ENCODE peak calls at places on chromosomes 7 and 10, in four cellular contexts. M is K562, Z is HepG2, D is GM12878. K is an unnamed sample.

GRCh38 chr10:101901340-101901739 is 57.7 kb upstream of the KCNIP2 start:
- DNase-seq in M (no peak), Z (no peak), D (peak), K (peak)

GRCh38 chr7:70698219-70698832 is 433.6 kb upstream of the GALNT17 start:
- DNase-seq in M (peak), Z (peak), D (no peak), K (no peak)

GRCh38 chr7:140983802-140984201 is 30.9 kb downstream of the MRPS33 start:
- DNase-seq in M (peak), Z (no peak), D (no peak), K (no peak)

GRCh38 chr7:156156734-156157408 is 344.6 kb upstream of the SHH start:
- DNase-seq in M (peak), Z (peak), D (no peak), K (peak)

GRCh38 chr7:6212008-6212407 is 60.4 kb downstream of the CYTH3 start:
- DNase-seq in M (no peak), Z (no peak), D (no peak), K (no peak)

GRCh38 chr7:1777122-1777521 is 107.0 kb downstream of the ELFN1 start:
- DNase-seq in M (no peak), Z (no peak), D (no peak), K (no peak)

GRCh38 chr10:30184397-30185033 is 125.1 kb upstream of the JCAD start:
- DNase-seq in M (no peak), Z (no peak), D (no peak), K (no peak)

GRCh38 chr10:126661841-126662520 is 8.5 kb downstream of the C10orf90 start:
- DNase-seq in M (no peak), Z (no peak), D (no peak), K (no peak)

GRCh38 chr10:61765176-61766087 is 102.7 kb downstream of the CABCOCO1 start:
- DNase-seq in M (peak), Z (no peak), D (no peak), K (no peak)

GRCh38 chr10:84159076-84159475 is 14.5 kb upstream of the GPR15LG start:
- DNase-seq in M (no peak), Z (no peak), D (no peak), K (no peak)

GRCh38 chr7:139734395-139734794 is 43.4 kb downstream of the HIPK2 start:
- DNase-seq in M (no peak), Z (no peak), D (no peak), K (no peak)

GRCh38 chr10:100122780-100123179 is 41.1 kb upstream of the CPN1 start:
- DNase-seq in M (no peak), Z (no peak), D (no peak), K (no peak)

GRCh38 chr10:124614003-124614659 is 130.0 kb downstream of the FAM53B start:
- DNase-seq in M (no peak), Z (no peak), D (peak), K (no peak)

GRCh38 chr10:31962826-31963597 is 34.4 kb upstream of the ARHGAP12 start:
- DNase-seq in M (no peak), Z (no peak), D (no peak), K (no peak)

GRCh38 chr7:65441010-65441409 is 67.4 kb downstream of the ZNF92 start:
- DNase-seq in M (no peak), Z (no peak), D (no peak), K (no peak)

GRCh38 chr7:93894426-93894825 is 3.9 kb upstream of the TFPI2 start:
- DNase-seq in M (no peak), Z (no peak), D (no peak), K (no peak)

GRCh38 chr7:70700935-70701425 is 431.0 kb upstream of the GALNT17 start:
- DNase-seq in M (no peak), Z (no peak), D (no peak), K (no peak)

GRCh38 chr7:134298902-134299683 is 17.6 kb downstream of the SLC35B4 start:
- DNase-seq in M (no peak), Z (no peak), D (no peak), K (no peak)

GRCh38 chr10:7756360-7756992 is 31.3 kb downstream of the KIN start:
- DNase-seq in M (no peak), Z (peak), D (no peak), K (peak)

GRCh38 chr7:17289074-17289665 is 9.3 kb upstream of the AHR start:
- DNase-seq in M (no peak), Z (no peak), D (no peak), K (no peak)

GRCh38 chr7:47336178-47337020 is 245.5 kb downstream of the TNS3 start:
- DNase-seq in M (no peak), Z (no peak), D (no peak), K (no peak)

GRCh38 chr7:45638916-45639315 is 64.7 kb downstream of the ADCY1 start:
- DNase-seq in M (no peak), Z (peak), D (no peak), K (no peak)

GRCh38 chr10:95360122-95360715 is 69.4 kb upstream of the PDLIM1 start:
- DNase-seq in M (peak), Z (no peak), D (no peak), K (no peak)

DNA sequence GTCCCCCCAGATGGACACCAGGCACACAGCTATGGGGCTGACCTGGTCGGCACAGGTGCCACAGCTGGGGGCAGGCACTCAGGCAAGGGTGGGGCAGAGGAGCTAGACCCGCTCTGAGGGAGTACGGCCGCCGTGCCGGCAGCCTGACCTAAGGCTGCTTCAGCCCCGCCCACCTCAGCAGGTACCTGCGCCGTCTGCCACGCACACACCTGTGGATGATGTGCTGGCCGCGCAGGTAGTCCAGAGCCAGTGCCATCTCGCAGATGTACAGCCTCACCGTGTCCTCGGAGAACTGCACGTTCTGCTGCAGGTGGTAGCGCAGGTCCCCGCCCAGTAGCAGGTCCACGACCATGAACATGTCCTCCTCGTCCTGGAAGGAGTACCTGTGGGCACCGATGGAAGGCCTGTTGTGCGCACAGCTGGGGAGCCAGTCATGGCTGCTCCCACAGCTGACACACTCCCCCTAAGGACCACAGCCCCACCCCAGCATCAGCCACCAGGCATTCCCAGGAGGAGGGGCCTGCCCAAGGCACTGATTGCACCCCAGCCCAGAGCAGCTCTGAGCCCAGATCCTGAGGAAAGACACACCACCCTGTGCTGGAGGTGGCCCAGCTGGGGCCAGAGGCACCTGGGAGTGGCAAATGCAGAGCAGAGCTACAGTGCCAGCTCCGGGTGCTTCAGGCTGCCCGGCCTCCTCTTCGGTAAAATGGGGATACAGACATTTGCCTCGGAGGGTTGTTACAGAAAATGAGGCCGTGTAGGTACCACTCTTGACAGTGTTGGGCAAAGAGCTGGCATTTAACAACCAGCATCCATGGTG is 40.0 kb downstream of the DPYSL4 start:
- DNase-seq in M (no peak), Z (no peak), D (no peak), K (no peak)
- TF ChIP-seq CBFB in M (no peak), Z (no peak), D (no peak), K (no peak)

DNA sequence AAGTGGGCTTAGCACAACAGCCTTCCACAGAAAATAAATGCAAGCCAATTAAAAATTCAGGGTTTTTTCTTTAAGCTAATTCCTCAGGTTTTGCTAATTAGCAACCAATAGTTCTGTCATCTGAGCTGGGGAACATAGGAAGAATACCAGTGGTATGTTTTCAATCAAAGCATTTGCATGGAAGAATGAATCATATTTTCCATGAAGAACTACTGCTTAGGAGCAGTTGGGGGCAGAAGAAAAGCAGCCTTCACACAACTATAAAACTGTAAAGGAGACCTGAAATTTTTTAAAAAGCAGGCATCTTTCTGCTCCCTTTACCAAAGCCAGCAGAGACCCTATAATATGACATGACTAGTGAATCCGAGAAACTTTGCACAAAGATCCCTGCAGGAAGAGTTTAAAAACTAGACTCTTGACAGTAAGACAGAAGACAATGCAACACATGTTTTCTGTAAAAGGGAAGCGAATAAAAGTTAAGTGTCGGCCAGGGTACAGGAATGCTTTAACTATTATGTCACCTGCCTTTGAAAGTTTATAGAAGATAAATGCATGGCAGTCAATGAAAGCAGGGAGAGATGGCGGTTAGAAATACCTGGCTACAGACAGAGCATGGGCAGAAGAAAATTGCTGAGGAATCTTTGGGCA is 93.3 kb downstream of the GLI3 start:
- DNase-seq in M (no peak), Z (no peak), D (no peak), K (no peak)
- TF ChIP-seq NR2C2 in M (no peak), Z (no peak), D (no peak), K (no peak)

GRCh38 chr7:130207642-130208041 is at the start of gene SSMEM1:
- DNase-seq in M (peak), Z (no peak), D (no peak), K (no peak)

GRCh38 chr7:130207033-130207432 is 627 bp upstream of the SSMEM1 start:
- DNase-seq in M (no peak), Z (no peak), D (no peak), K (no peak)

GRCh38 chr7:130213820-130214219 is 6.2 kb downstream of the SSMEM1 start:
- DNase-seq in M (no peak), Z (no peak), D (no peak), K (no peak)

GRCh38 chr7:130208511-130208910 is 851 bp downstream of the SSMEM1 start:
- DNase-seq in M (no peak), Z (no peak), D (no peak), K (no peak)

GRCh38 chr7:130210181-130210935 is 2.7 kb downstream of the SSMEM1 start:
- DNase-seq in M (no peak), Z (peak), D (no peak), K (no peak)
- TF ChIP-seq CBFB in M (no peak), Z (no peak), D (no peak), K (no peak)

DNA sequence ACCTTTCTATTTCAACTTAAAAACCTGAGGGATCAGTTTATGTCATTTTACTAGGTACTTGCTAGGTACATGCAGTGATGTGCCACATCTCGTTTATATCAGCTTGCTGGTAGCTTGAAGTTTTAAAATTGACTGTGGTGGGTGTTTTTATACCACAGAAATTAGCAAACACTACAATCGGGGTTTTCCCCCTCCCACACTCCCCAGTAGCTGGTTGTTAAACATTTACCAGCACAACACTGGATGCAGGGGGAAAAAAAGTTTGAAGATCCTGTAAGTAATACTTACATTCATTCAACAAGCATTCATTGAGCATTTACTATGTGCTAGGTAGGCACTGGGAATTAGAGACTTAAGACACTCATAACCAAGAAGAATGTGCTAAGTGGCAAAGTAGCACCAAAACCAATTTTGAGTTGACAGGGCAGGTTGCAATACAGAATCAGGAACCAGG is 32.6 kb downstream of the USP6NL start:
- DNase-seq in M (no peak), Z (no peak), D (peak), K (no peak)
- TF ChIP-seq NR2C2 in M (no peak), Z (no peak), D (no peak), K (no peak)

DNA sequence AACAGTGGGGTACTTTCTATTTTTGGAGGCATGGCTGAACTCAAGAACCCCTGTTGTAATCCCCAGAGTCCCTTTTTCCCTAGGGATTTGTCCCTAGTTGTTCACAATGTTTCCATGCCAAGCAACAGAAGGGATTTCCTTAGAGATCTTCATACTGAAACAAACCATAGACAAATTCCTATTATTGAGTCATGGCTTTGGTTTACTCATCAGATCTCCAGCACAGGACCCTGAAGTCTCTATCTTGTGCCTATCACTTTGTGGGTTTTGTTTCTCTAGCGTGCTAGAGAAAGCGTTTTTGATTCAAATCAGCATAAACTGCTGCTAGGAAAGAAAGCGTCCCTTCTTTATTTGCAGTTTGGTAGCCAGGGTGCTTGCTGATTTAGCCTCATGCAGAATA is 165.0 kb downstream of the BAMBI start:
- DNase-seq in M (no peak), Z (no peak), D (no peak), K (no peak)
- TF ChIP-seq CBFB in M (no peak), Z (no peak), D (no peak), K (no peak)